ENCODE peak calls at places on chromosome 3, in four cellular contexts. U, K, V and I are unnamed samples.
A peak's percentile ranks its signal among the peaks of the same experiment; 100 is the strongest.

GRCh38 chr3:53495518-53496501 is 1.4 kb downstream of the CACNA1D start:
- DNase-seq in V (no peak), U (no peak), K (peak; percentile 65), I (no peak)

GRCh38 chr3:42535981-42536784 is 33.7 kb downstream of the VIPR1 start:
- DNase-seq in U (no peak), K (peak; percentile 50), V (peak; percentile 59), I (peak; percentile 60)

GRCh38 chr3:176906046-176906905 is 291.0 kb downstream of the TBL1XR1 start:
- DNase-seq in V (no peak), U (no peak), K (peak; percentile 6), I (peak; percentile 23)

GRCh38 chr3:15964605-15965061 is 166.9 kb upstream of the ANKRD28 start:
- DNase-seq in U (no peak), K (no peak), V (no peak), I (no peak)

GRCh38 chr3:185337231-185337816 is 25.6 kb upstream of the MAP3K13 start:
- DNase-seq in K (no peak), V (no peak), U (no peak), I (peak; percentile 64)

GRCh38 chr3:46489875-46490274 is 7.9 kb upstream of the RTP3 start:
- DNase-seq in K (no peak), U (no peak), V (no peak), I (no peak)

GRCh38 chr3:192772495-192772894 is 45.2 kb upstream of the FGF12 start:
- DNase-seq in K (peak; percentile 25), U (no peak), V (peak; percentile 36), I (peak; percentile 2)

GRCh38 chr3:123421353-123422174 is 27.3 kb downstream of the ADCY5 start:
- DNase-seq in K (peak; percentile 69), U (no peak), V (no peak), I (no peak)

GRCh38 chr3:33064929-33065328 is 32.0 kb downstream of the GLB1 start:
- DNase-seq in U (no peak), V (no peak), K (no peak), I (peak; percentile 15)

GRCh38 chr3:66348696-66349095 is 127.9 kb downstream of the SLC25A26 start:
- DNase-seq in K (no peak), V (no peak), U (no peak), I (no peak)

GRCh38 chr3:31543375-31543774 is 10.7 kb downstream of the STT3B start:
- DNase-seq in K (no peak), V (no peak), U (no peak), I (no peak)

GRCh38 chr3:129485681-129486056 is 42.8 kb upstream of the RHO start:
- DNase-seq in K (no peak), V (no peak), U (no peak), I (no peak)
- TF ChIP-seq TCF12 in K (no peak), V (no peak), U (no peak), I (no peak)

DNA sequence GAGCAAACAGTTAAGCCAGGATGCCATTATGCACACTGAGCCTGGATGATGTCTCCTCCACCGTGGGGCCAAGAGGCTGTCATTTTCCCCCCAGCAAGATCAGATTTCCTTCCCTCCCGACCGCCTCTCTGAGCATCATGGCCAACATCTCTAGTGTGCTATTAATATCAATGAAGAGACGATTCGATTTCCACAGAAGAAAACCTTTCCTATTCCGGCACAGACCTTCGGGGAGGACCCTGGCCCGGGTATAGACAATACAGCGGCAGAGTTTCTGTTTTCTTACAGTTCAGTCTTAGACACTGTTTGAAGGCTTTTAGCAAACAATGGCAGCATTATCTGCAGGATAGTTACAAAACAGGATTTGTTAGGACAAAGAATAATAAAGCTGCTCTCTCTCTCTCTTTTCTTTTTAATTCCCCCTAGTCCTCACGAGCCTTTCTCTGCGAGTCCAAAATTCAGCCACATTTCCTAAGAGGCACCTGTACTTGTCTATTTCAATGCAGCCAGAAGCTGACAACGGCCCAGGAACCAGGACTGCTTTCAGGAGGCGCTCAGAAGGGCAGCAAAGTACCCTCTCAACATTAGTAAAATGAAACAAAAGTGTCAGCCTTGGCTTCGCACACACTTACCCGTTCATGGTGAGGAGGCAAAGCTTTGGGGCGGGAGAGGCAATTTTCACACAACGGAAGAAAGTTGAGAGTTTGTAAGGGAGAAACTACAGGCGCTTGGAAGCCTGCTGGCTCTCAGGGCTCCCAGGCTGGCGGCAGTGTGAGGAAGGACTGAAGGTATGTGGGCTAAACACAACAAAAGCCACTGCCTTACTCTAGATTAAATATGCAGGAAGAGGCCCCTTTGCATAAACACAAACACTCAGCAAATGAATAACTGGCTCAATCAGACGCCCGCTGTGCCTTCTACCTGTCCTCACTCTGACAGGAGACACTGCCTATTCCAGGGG is 278.0 kb downstream of the FOXP1 start:
- DNase-seq in V (peak; percentile 73), U (no peak), K (no peak), I (peak; percentile 70)
- TF ChIP-seq TCF12 in V (no peak), U (no peak), K (no peak), I (no peak)

GRCh38 chr3:57661404-57661803 is 31.5 kb downstream of the DENND6A start:
- DNase-seq in K (no peak), V (no peak), U (no peak), I (no peak)
- TF ChIP-seq TCF12 in K (no peak), V (no peak), U (no peak), I (no peak)

GRCh38 chr3:158104346-158105020 is 1.7 kb downstream of the SHOX2 start:
- DNase-seq in U (no peak), V (no peak), K (no peak), I (no peak)

GRCh38 chr3:158105124-158105709 is 1.0 kb downstream of the SHOX2 start:
- DNase-seq in U (no peak), V (no peak), K (peak; percentile 84), I (no peak)

GRCh38 chr3:158107508-158108095 is 1.4 kb upstream of the SHOX2 start:
- DNase-seq in K (no peak), U (no peak), V (no peak), I (no peak)

GRCh38 chr3:158106773-158107461 is 697 bp upstream of the SHOX2 start:
- DNase-seq in K (peak; percentile 63), V (no peak), U (no peak), I (no peak)

DNA sequence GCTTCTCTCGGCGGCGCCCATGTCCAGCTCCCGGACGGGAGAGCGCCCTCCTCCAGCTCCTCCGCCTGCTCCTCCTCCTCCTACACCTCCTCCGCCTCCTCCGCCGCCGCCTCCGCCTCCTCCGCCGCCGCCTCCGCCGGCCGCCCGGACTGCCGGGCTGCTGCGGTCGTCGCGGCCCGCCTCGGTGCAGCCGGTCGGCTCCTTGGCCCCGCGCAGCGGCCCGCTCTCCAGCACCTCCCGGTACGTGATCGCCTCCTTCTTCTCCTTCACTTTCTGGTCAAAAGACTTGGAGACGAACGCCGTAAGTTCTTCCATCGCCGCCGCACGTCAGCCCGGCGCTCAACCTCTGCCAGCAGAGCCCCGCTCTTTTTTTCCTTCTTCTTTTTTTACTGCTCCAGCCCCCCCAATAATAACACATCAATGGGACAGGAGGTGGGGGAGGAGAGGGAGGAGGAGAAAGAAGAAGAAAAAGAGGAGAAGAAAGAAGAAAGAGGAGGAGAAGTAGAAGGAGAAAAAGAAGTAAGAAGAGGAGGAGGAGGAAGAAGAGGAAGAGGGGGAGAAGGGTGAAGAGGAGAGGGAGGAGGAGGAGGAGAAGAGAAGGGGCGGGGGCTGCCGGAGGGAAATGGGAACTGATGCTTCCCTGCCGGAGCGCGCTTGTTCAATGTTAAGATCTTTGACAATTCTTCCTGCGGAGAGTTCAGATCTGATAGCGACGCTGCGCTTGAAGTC is at the start of gene SHOX2:
- DNase-seq in U (no peak), K (no peak), V (no peak), I (no peak)
- TF ChIP-seq TCF12 in U (no peak), K (no peak), V (no peak), I (no peak)